ENCODE peak calls at places on chromosomes 12 and 14, in ten cellular contexts. One of them, this sample, is unnamed.

GRCh38 chr14:41810362-41810761 is 203.7 kb downstream of the LRFN5 start:
- DNase-seq in astrocyte: no peak
- DNase-seq in fibroblast of lung: no peak
- DNase-seq in AG04449: no peak
- DNase-seq in HFFc6: no peak
- DNase-seq in endothelial cell: no peak
- DNase-seq in Peyer's patch: no peak
- DNase-seq in progenitor cell of endocrine pancreas: no peak
- DNase-seq in choroid plexus epithelial cell: no peak
- DNase-seq in heart right ventricle: no peak
- DNase-seq in this sample: no peak

GRCh38 chr12:67928621-67929369 is 60.5 kb upstream of the IFNG-AS1 start:
- DNase-seq in Peyer's patch: no peak
- DNase-seq in HFFc6: no peak
- DNase-seq in heart right ventricle: no peak
- DNase-seq in astrocyte: peak; percentile 15
- DNase-seq in fibroblast of lung: peak; percentile 10
- DNase-seq in endothelial cell: no peak
- DNase-seq in choroid plexus epithelial cell: no peak
- DNase-seq in progenitor cell of endocrine pancreas: no peak
- DNase-seq in AG04449: no peak
- DNase-seq in this sample: no peak

GRCh38 chr12:99053599-99054362 is 408.7 kb downstream of the APAF1 start:
- DNase-seq in progenitor cell of endocrine pancreas: no peak
- DNase-seq in choroid plexus epithelial cell: no peak
- DNase-seq in heart right ventricle: no peak
- DNase-seq in AG04449: peak; percentile 10
- DNase-seq in HFFc6: no peak
- DNase-seq in endothelial cell: no peak
- DNase-seq in Peyer's patch: no peak
- DNase-seq in astrocyte: peak; percentile 49
- DNase-seq in fibroblast of lung: peak; percentile 65
- DNase-seq in this sample: no peak

GRCh38 chr12:91262023-91262676 is 79.5 kb upstream of the DCN start:
- DNase-seq in endothelial cell: no peak
- DNase-seq in Peyer's patch: no peak
- DNase-seq in progenitor cell of endocrine pancreas: no peak
- DNase-seq in HFFc6: no peak
- DNase-seq in astrocyte: no peak
- DNase-seq in fibroblast of lung: no peak
- DNase-seq in heart right ventricle: no peak
- DNase-seq in choroid plexus epithelial cell: no peak
- DNase-seq in AG04449: no peak
- DNase-seq in this sample: no peak

GRCh38 chr12:3014641-3015040 is 55.4 kb downstream of the TEAD4 start:
- DNase-seq in endothelial cell: no peak
- DNase-seq in AG04449: no peak
- DNase-seq in heart right ventricle: no peak
- DNase-seq in fibroblast of lung: no peak
- DNase-seq in astrocyte: no peak
- DNase-seq in choroid plexus epithelial cell: no peak
- DNase-seq in HFFc6: no peak
- DNase-seq in progenitor cell of endocrine pancreas: no peak
- DNase-seq in Peyer's patch: no peak
- DNase-seq in this sample: no peak

GRCh38 chr12:86042062-86042461 is 168.0 kb downstream of the NTS start:
- DNase-seq in AG04449: no peak
- DNase-seq in heart right ventricle: no peak
- DNase-seq in endothelial cell: no peak
- DNase-seq in HFFc6: no peak
- DNase-seq in astrocyte: no peak
- DNase-seq in choroid plexus epithelial cell: no peak
- DNase-seq in progenitor cell of endocrine pancreas: no peak
- DNase-seq in Peyer's patch: no peak
- DNase-seq in fibroblast of lung: no peak
- DNase-seq in this sample: no peak

GRCh38 chr12:130826151-130826801 is 12.8 kb downstream of the STX2 start:
- DNase-seq in fibroblast of lung: peak; percentile 38
- DNase-seq in progenitor cell of endocrine pancreas: no peak
- DNase-seq in Peyer's patch: peak; percentile 39
- DNase-seq in HFFc6: peak; percentile 64
- DNase-seq in AG04449: no peak
- DNase-seq in endothelial cell: peak; percentile 71
- DNase-seq in choroid plexus epithelial cell: peak; percentile 78
- DNase-seq in heart right ventricle: peak; percentile 52
- DNase-seq in astrocyte: peak; percentile 26
- DNase-seq in this sample: peak; percentile 58

GRCh38 chr12:121288158-121288848 is 8.2 kb downstream of the CAMKK2 start:
- DNase-seq in HFFc6: no peak
- DNase-seq in choroid plexus epithelial cell: no peak
- DNase-seq in heart right ventricle: no peak
- DNase-seq in progenitor cell of endocrine pancreas: no peak
- DNase-seq in Peyer's patch: no peak
- DNase-seq in endothelial cell: no peak
- DNase-seq in astrocyte: no peak
- DNase-seq in AG04449: no peak
- DNase-seq in fibroblast of lung: no peak
- DNase-seq in this sample: no peak

GRCh38 chr12:100789975-100790374 is 4.6 kb upstream of the ANO4 start:
- DNase-seq in AG04449: no peak
- DNase-seq in endothelial cell: no peak
- DNase-seq in choroid plexus epithelial cell: no peak
- DNase-seq in fibroblast of lung: no peak
- DNase-seq in astrocyte: no peak
- DNase-seq in progenitor cell of endocrine pancreas: no peak
- DNase-seq in heart right ventricle: no peak
- DNase-seq in Peyer's patch: no peak
- DNase-seq in HFFc6: no peak
- DNase-seq in this sample: no peak

GRCh38 chr14:79487632-79488031 is 723.7 kb downstream of the DIO2 start:
- DNase-seq in progenitor cell of endocrine pancreas: no peak
- DNase-seq in AG04449: no peak
- DNase-seq in astrocyte: no peak
- DNase-seq in endothelial cell: no peak
- DNase-seq in HFFc6: no peak
- DNase-seq in Peyer's patch: no peak
- DNase-seq in fibroblast of lung: no peak
- DNase-seq in heart right ventricle: no peak
- DNase-seq in choroid plexus epithelial cell: no peak
- DNase-seq in this sample: no peak

GRCh38 chr14:70809238-70810214 is at the start of gene MAP3K9:
- DNase-seq in heart right ventricle: peak; percentile 85
- DNase-seq in Peyer's patch: peak; percentile 90
- DNase-seq in progenitor cell of endocrine pancreas: peak; percentile 99
- DNase-seq in endothelial cell: peak; percentile 97
- DNase-seq in HFFc6: peak; percentile 39
- DNase-seq in AG04449: no peak
- DNase-seq in astrocyte: peak; percentile 85
- DNase-seq in fibroblast of lung: peak; percentile 92
- DNase-seq in choroid plexus epithelial cell: peak; percentile 94
- DNase-seq in this sample: peak; percentile 53

GRCh38 chr12:31215521-31216232 is 110.3 kb downstream of the SINHCAF start:
- DNase-seq in heart right ventricle: peak; percentile 68
- DNase-seq in astrocyte: no peak
- DNase-seq in fibroblast of lung: no peak
- DNase-seq in progenitor cell of endocrine pancreas: no peak
- DNase-seq in HFFc6: no peak
- DNase-seq in Peyer's patch: no peak
- DNase-seq in choroid plexus epithelial cell: no peak
- DNase-seq in AG04449: no peak
- DNase-seq in endothelial cell: no peak
- DNase-seq in this sample: no peak

GRCh38 chr14:47917344-47917954 is 242.0 kb upstream of the MDGA2 start:
- DNase-seq in HFFc6: no peak
- DNase-seq in astrocyte: peak; percentile 2
- DNase-seq in progenitor cell of endocrine pancreas: peak; percentile 20
- DNase-seq in fibroblast of lung: peak; percentile 25
- DNase-seq in heart right ventricle: no peak
- DNase-seq in Peyer's patch: no peak
- DNase-seq in AG04449: no peak
- DNase-seq in endothelial cell: peak; percentile 53
- DNase-seq in choroid plexus epithelial cell: peak; percentile 17
- DNase-seq in this sample: no peak

GRCh38 chr12:69655616-69656336 is 43.3 kb downstream of the BEST3 start:
- DNase-seq in astrocyte: peak; percentile 93
- DNase-seq in progenitor cell of endocrine pancreas: no peak
- DNase-seq in HFFc6: peak; percentile 74
- DNase-seq in heart right ventricle: no peak
- DNase-seq in choroid plexus epithelial cell: peak; percentile 95
- DNase-seq in endothelial cell: no peak
- DNase-seq in fibroblast of lung: peak; percentile 95
- DNase-seq in AG04449: peak; percentile 71
- DNase-seq in Peyer's patch: no peak
- DNase-seq in this sample: no peak

GRCh38 chr12:10829994-10830393 is 3.8 kb upstream of the TAS2R10 start:
- DNase-seq in AG04449: no peak
- DNase-seq in astrocyte: peak; percentile 22
- DNase-seq in endothelial cell: no peak
- DNase-seq in choroid plexus epithelial cell: peak; percentile 43
- DNase-seq in Peyer's patch: no peak
- DNase-seq in progenitor cell of endocrine pancreas: no peak
- DNase-seq in fibroblast of lung: peak; percentile 33
- DNase-seq in heart right ventricle: no peak
- DNase-seq in HFFc6: no peak
- DNase-seq in this sample: no peak

DNA sequence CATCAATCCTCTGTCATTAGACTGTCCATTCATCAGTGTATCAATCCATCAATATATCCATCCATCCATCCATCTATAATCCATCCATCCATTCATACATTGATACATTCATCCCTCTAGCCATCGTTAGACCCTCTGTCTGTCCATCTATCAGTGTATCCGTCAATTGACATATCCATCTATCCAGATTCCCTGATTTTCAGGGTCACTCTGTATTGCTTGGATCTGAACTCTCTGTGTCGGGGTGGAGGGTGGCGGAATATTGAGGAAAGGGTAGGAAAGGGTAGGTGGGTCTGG is 17.1 kb downstream of the SDSL start:
- DNase-seq in progenitor cell of endocrine pancreas: no peak
- DNase-seq in HFFc6: no peak
- DNase-seq in endothelial cell: no peak
- DNase-seq in fibroblast of lung: no peak
- DNase-seq in AG04449: no peak
- DNase-seq in Peyer's patch: no peak
- DNase-seq in choroid plexus epithelial cell: no peak
- DNase-seq in heart right ventricle: no peak
- DNase-seq in astrocyte: no peak
- DNase-seq in this sample: no peak
- TF ChIP-seq CTCF in progenitor cell of endocrine pancreas: no peak
- TF ChIP-seq CTCF in HFFc6: no peak
- TF ChIP-seq CTCF in endothelial cell: no peak
- TF ChIP-seq CTCF in fibroblast of lung: no peak
- TF ChIP-seq CTCF in AG04449: no peak
- TF ChIP-seq CTCF in Peyer's patch: no peak
- TF ChIP-seq CTCF in choroid plexus epithelial cell: no peak
- TF ChIP-seq CTCF in heart right ventricle: no peak
- TF ChIP-seq CTCF in astrocyte: no peak
- TF ChIP-seq CTCF in this sample: no peak

DNA sequence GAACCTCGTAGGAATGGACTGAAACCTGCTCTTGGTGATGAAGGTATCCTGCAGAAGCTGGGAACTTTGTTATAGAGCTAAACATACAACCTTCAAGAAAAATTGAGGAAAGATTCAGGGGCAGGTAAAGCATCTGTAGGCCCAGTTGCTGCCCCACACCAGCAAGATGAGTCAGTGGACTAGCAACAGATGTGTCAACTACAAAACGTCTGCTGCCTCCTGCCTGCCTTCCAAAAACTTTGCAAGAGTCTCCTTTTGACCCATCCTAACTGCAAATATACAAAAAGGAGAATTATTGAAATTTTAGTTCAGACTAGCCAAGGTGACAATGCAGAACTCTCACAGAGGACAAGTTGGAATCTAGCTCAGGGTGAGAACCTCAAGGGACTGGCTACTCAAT is 60.9 kb upstream of the TMTC1 start:
- DNase-seq in choroid plexus epithelial cell: peak; percentile 39
- DNase-seq in astrocyte: no peak
- DNase-seq in HFFc6: no peak
- DNase-seq in progenitor cell of endocrine pancreas: no peak
- DNase-seq in AG04449: no peak
- DNase-seq in endothelial cell: no peak
- DNase-seq in heart right ventricle: no peak
- DNase-seq in Peyer's patch: no peak
- DNase-seq in fibroblast of lung: no peak
- DNase-seq in this sample: no peak
- TF ChIP-seq CTCF in choroid plexus epithelial cell: peak; percentile 17
- TF ChIP-seq CTCF in astrocyte: no peak
- TF ChIP-seq CTCF in HFFc6: no peak
- TF ChIP-seq CTCF in progenitor cell of endocrine pancreas: no peak
- TF ChIP-seq CTCF in AG04449: no peak
- TF ChIP-seq CTCF in endothelial cell: no peak
- TF ChIP-seq CTCF in heart right ventricle: no peak
- TF ChIP-seq CTCF in Peyer's patch: no peak
- TF ChIP-seq CTCF in fibroblast of lung: no peak
- TF ChIP-seq CTCF in this sample: no peak

DNA sequence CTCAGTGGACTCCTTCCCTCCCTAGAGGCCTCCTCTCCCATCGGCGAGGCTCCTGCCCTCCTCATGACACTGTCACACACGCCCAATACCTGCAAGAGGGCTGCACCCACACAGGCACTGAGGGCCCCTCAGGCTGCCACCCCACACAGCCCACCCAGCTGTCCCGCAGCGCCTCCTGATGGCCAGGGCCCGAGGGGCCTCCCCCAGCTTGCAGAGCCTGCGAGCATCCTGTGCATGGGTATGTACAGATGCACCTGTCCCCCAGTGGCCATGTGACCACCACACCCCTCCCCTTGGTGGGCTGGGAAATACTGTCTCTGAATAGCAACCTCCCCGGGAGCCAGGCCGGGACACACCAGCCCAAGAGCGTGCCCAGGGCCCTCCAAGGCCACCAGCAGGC is 19.0 kb upstream of the NUDT14 start:
- DNase-seq in heart right ventricle: no peak
- DNase-seq in endothelial cell: no peak
- DNase-seq in AG04449: no peak
- DNase-seq in astrocyte: no peak
- DNase-seq in fibroblast of lung: no peak
- DNase-seq in progenitor cell of endocrine pancreas: no peak
- DNase-seq in HFFc6: no peak
- DNase-seq in Peyer's patch: no peak
- DNase-seq in choroid plexus epithelial cell: no peak
- DNase-seq in this sample: no peak
- TF ChIP-seq CTCF in heart right ventricle: no peak
- TF ChIP-seq CTCF in endothelial cell: no peak
- TF ChIP-seq CTCF in AG04449: no peak
- TF ChIP-seq CTCF in astrocyte: no peak
- TF ChIP-seq CTCF in fibroblast of lung: no peak
- TF ChIP-seq CTCF in progenitor cell of endocrine pancreas: no peak
- TF ChIP-seq CTCF in HFFc6: peak; percentile 47
- TF ChIP-seq CTCF in Peyer's patch: no peak
- TF ChIP-seq CTCF in choroid plexus epithelial cell: peak; percentile 15
- TF ChIP-seq CTCF in this sample: no peak

DNA sequence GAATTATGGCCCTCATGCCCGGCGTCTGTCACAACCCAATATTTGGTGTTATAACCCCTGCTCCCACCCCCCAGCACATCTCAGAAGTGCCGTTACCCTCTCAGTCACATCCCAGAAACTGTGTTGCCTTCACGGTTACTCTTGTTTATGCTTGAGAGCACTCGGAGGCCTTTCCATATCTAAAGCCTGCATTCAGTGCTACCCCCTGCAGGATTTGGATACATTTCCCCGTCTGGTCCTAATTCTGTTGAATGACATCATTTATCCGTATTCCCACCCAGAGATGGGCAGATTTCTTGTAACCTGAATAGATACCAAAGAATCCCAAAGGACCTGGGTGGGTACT is 19.1 kb upstream of the FOS start:
- DNase-seq in fibroblast of lung: peak; percentile 69
- DNase-seq in AG04449: no peak
- DNase-seq in choroid plexus epithelial cell: peak; percentile 89
- DNase-seq in heart right ventricle: no peak
- DNase-seq in astrocyte: peak; percentile 62
- DNase-seq in endothelial cell: no peak
- DNase-seq in Peyer's patch: no peak
- DNase-seq in HFFc6: peak; percentile 60
- DNase-seq in progenitor cell of endocrine pancreas: no peak
- DNase-seq in this sample: no peak
- TF ChIP-seq CTCF in fibroblast of lung: peak; percentile 14
- TF ChIP-seq CTCF in AG04449: peak; percentile 4
- TF ChIP-seq CTCF in choroid plexus epithelial cell: peak; percentile 52
- TF ChIP-seq CTCF in heart right ventricle: no peak
- TF ChIP-seq CTCF in astrocyte: peak; percentile 15
- TF ChIP-seq CTCF in endothelial cell: no peak
- TF ChIP-seq CTCF in Peyer's patch: peak; percentile 33
- TF ChIP-seq CTCF in HFFc6: peak; percentile 44
- TF ChIP-seq CTCF in progenitor cell of endocrine pancreas: peak; percentile 17
- TF ChIP-seq CTCF in this sample: peak; percentile 3

This sample was measured in CD14-positive monocyte.